ENCODE peak calls at places on chromosomes 4 and X, in six cellular contexts. X is astrocyte, T is psoas muscle, R is mammary epithelial cell, P is heart right ventricle, J is cardiac muscle cell. M is an unnamed sample. For H3K27me3, the result is how much of the 10 kb centered on the place peaks cover.

GRCh38 chr4:89868999-89869589 is 25.6 kb upstream of the MMRN1 start:
- DNase-seq in R (no peak), T (no peak), X (peak), J (no peak), P (no peak), M (peak)

GRCh38 chr4:149754526-149754925 is 61.1 kb downstream of the IQCM start:
- DNase-seq in J (no peak), P (no peak), X (peak), T (no peak), R (peak), M (peak)

GRCh38 chr4:89468632-89469031 is 161.0 kb upstream of the GPRIN3 start:
- DNase-seq in P (no peak), X (no peak), J (no peak), T (no peak), R (no peak), M (no peak)

GRCh38 chrX:77572322-77572721 is 125.1 kb downstream of the FGF16 start:
- DNase-seq in R (peak), J (no peak), T (no peak), X (peak), P (no peak), M (peak)

GRCh38 chrX:41397228-41397627 is 49.9 kb upstream of the NYX start:
- DNase-seq in J (no peak), X (no peak), R (no peak), P (no peak), T (no peak), M (no peak)

GRCh38 chr4:87559090-87559837 is 30.1 kb upstream of the SPARCL1 start:
- DNase-seq in T (no peak), J (peak), X (no peak), P (no peak), R (no peak), M (no peak)

GRCh38 chr4:17630228-17630627 is 15.8 kb downstream of the MED28 start:
- DNase-seq in R (no peak), J (no peak), T (no peak), X (no peak), P (no peak), M (no peak)

GRCh38 chrX:38220024-38220935 is at the start of gene SRPX:
- DNase-seq in P (peak), J (peak), R (peak), T (peak), X (peak), M (peak)

GRCh38 chrX:52262195-52262546 is 77.5 kb downstream of the MAGED4 start:
- DNase-seq in J (peak), X (no peak), T (no peak), P (no peak), R (peak), M (no peak)

GRCh38 chr4:147101678-147102077 is 156.0 kb upstream of the TTC29 start:
- DNase-seq in P (no peak), X (no peak), R (no peak), T (no peak), J (no peak), M (no peak)

GRCh38 chr4:4377683-4378082 is 9.2 kb upstream of the NSG1 start:
- DNase-seq in T (no peak), R (no peak), X (no peak), P (no peak), J (no peak), M (no peak)

GRCh38 chr4:22268350-22269025 is 247.4 kb downstream of the ADGRA3 start:
- DNase-seq in J (no peak), T (no peak), P (no peak), X (no peak), R (peak), M (peak)

GRCh38 chr4:4659871-4660651 is 118.2 kb upstream of the STX18 start:
- DNase-seq in X (peak), P (no peak), R (peak), J (no peak), T (no peak), M (peak)

GRCh38 chr4:152953514-152953913 is 17.4 kb downstream of the FHDC1 start:
- DNase-seq in J (no peak), R (peak), T (no peak), P (no peak), X (no peak), M (no peak)

GRCh38 chr4:8002525-8003309 is 63.1 kb upstream of the AFAP1 start:
- DNase-seq in J (peak), X (no peak), T (no peak), P (no peak), R (no peak), M (no peak)

GRCh38 chrX:8653956-8654355 is 78.0 kb downstream of the ANOS1 start:
- DNase-seq in X (no peak), R (peak), T (no peak), P (no peak), J (no peak), M (peak)

GRCh38 chr4:17094811-17095210 is 196.4 kb upstream of the LDB2 start:
- DNase-seq in T (no peak), J (no peak), R (no peak), X (no peak), P (no peak), M (no peak)

GRCh38 chr4:184348311-184349233 is 125.8 kb downstream of the IRF2 start:
- DNase-seq in J (no peak), X (no peak), R (no peak), P (peak), T (no peak), M (peak)

GRCh38 chr4:80989921-80990544 is 40.5 kb upstream of the BMP3 start:
- DNase-seq in T (no peak), J (peak), P (no peak), X (peak), R (peak), M (peak)

GRCh38 chr4:89299153-89299789 is 8.3 kb downstream of the GPRIN3 start:
- DNase-seq in P (no peak), R (no peak), X (no peak), T (no peak), J (peak), M (no peak)

DNA sequence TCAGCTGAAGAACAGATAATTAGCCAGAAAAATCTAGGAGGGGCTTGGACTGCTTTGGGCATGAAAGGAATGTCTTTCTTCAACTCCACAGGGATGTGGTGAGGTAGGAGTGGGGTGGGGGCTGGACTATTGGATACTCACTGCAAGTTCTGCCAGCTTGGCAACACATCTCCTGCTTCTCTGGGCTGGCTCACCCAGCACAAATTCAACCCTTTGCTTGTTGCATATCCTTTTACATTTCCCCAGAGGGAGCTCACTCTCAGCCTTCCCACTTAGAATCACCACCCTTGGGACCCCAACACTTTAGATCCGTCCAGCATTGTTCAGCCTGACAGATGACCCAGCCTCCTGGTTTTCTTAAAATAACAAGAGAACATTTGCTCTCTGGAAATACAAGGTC is 120.6 kb downstream of the KDR start:
- DNase-seq in J (peak), P (no peak), T (peak), X (peak), R (no peak), M (no peak)
- TF ChIP-seq CTCF in J (peak), P (peak), T (no peak), X (no peak), R (no peak), M (no peak)

GRCh38 chrX:16785247-16786138 is 773 bp upstream of the TXLNG start:
- DNase-seq in J (peak), X (no peak), R (no peak), T (peak), P (no peak), M (no peak)

GRCh38 chrX:16783452-16783851 is 2.8 kb upstream of the TXLNG start:
- DNase-seq in T (no peak), P (no peak), J (no peak), R (no peak), X (no peak), M (no peak)

GRCh38 chrX:16786139-16786790 is at the start of gene TXLNG:
- DNase-seq in P (peak), R (peak), X (peak), T (peak), J (peak), M (peak)

GRCh38 chrX:16786791-16787735 is 797 bp downstream of the TXLNG start:
- DNase-seq in X (no peak), R (peak), J (peak), T (peak), P (peak), M (no peak)

DNA sequence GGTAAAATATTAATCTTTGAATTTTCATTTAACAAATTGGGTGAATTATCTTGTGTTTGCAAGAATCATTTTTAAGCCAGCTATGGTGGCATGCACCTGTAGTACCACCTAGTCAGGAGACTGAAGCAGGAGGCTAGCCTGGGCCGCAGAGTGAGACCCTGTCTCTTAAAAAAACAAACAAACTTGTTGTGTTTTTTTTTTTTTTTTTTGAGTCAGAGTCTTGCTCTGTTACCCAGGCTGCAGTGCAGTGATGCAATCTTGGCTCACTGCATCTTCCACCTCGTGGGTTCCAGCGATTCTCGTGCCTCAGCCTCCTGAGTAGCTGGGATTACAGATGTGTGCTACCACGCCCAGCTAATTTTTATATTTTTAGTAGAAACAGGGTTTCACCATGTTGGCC is 2.2 kb downstream of the TXLNG start:
- DNase-seq in X (no peak), J (no peak), T (peak), P (no peak), R (no peak), M (no peak)
- H3K4me3 ChIP-seq in X (no peak), J (no peak), T (no peak), P (no peak), R (no peak), M (no peak)

DNA sequence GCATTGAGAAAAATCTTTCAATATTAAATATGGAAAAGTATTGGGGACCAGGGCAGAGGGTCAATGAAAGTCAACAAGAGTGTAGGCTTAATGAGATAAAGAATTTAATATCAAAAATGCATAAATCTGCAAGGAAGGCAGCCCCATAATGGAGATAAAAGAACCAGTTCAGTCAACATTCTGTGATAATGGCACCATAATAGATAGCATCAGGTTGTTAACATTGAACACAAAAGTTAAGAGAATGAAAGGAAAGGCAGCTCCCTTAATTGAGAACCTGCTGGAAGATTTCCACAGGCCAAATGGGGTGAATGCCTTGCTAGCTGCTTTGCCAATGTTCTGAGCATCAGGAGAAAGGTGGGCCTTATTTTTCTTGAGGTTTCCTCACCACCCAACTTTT is 60.4 kb upstream of the TMEM33 start:
- DNase-seq in X (no peak), T (no peak), P (no peak), J (no peak), R (no peak), M (no peak)
- H3K27me3 ChIP-seq in X (half or more), T (half or more), P (half or more), J (half or more), R (under half), M (half or more)

GRCh38 chr4:6620891-6621555 is 19.5 kb upstream of the MRFAP1 start:
- DNase-seq in J (no peak), T (no peak), X (no peak), R (no peak), P (no peak), M (no peak)
- TF ChIP-seq CTCF in J (no peak), T (no peak), X (no peak), R (no peak), P (no peak), M (no peak)

GRCh38 chr4:20254517-20255250 is 3.0 kb downstream of the SLIT2 start:
- DNase-seq in J (peak), X (peak), T (peak), R (no peak), P (peak), M (no peak)

GRCh38 chr4:20252656-20253271 is 1.1 kb downstream of the SLIT2 start:
- DNase-seq in J (peak), T (peak), R (no peak), X (peak), P (peak), M (no peak)

GRCh38 chr4:20253799-20254409 is 2.2 kb downstream of the SLIT2 start:
- DNase-seq in R (no peak), J (peak), P (peak), X (peak), T (peak), M (no peak)

GRCh38 chr4:20251796-20252655 is at the start of gene SLIT2:
- DNase-seq in P (peak), R (peak), T (peak), X (peak), J (peak), M (peak)

DNA sequence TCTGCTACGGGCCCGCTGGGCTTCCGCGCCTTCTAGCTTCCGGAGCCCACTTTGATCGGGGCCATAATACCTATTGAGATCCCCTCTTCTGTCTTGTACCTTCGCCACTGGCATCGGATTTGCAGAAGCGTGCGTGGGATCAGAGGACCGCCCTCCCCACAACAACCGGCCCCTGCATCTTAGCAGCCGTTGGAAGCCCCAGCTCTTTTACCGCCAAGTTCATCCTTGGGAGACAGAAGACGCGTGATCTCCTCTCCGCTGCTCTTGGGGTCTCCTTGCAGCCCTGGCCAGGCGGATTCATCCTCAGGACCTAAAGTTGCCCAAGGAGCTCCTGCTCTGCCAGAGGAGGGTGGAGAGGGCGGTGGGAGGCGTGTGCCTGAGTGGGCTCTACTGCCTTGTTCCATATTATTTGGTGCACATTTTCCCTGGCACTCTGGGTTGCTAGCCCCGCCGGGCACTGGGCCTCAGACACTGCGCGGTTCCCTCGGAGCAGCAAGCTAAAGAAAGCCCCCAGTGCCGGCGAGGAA is 1.6 kb downstream of the SLIT2 start:
- DNase-seq in J (peak), R (no peak), X (no peak), T (peak), P (peak), M (no peak)
- H3K4me3 ChIP-seq in J (peak), R (peak), X (peak), T (peak), P (peak), M (peak)

GRCh38 chrX:113001836-113002235 is 161.2 kb upstream of the AMOT start:
- DNase-seq in T (no peak), X (no peak), R (no peak), P (no peak), J (peak), M (peak)
- H3K27me3 ChIP-seq in T (under half), X (under half), R (under half), P (under half), J (under half), M (under half)

DNA sequence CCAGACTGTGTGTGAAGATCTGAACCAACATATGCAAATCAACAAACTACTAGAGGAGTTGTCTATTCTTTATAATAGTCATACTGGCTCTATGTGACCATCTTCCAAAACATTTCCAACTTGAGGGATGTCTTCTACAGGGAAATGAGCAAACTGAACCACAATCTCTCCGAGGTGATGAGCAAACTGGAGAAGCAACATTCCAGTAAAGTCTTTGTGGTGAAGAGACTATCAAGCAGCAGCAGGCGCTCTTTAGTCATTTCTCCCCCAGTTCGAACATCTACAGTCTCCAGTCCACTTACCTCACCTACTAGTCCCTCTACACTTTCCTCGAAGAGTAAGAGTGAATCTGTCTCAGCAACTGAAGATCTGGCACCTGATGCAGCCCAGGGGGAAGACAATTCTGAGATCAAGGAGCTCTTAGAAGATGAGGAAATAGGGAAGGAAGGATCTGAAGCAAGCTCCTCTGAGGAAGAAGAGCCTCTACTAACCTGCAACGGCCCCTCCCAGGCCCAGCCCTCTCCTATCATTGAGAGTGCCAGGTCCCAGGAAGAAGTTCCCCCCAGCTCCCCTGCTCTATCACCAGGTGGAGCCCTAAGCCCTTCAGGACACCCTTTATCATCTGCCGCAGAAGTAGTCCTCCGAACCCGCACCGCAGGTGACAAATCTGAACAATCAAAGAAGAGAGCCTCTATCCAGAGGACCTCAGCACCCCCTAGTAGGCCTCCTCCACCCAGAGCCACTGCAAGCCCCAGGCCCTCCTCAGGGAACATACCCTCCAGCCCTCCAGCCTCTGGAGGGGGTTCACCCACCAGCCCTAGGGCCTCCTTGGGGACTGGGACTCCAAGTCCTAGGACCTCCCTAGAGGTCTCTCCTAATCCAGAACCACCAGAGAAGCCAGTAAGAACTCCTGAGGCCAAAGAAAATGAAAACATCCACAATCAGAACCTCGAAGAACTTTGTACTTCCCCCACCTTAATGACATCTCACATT is 98.1 kb downstream of the HNRNPD start:
- DNase-seq in J (no peak), T (no peak), R (peak), X (no peak), P (no peak), M (peak)
- TF ChIP-seq CTCF in J (no peak), T (no peak), R (no peak), X (no peak), P (no peak), M (no peak)

DNA sequence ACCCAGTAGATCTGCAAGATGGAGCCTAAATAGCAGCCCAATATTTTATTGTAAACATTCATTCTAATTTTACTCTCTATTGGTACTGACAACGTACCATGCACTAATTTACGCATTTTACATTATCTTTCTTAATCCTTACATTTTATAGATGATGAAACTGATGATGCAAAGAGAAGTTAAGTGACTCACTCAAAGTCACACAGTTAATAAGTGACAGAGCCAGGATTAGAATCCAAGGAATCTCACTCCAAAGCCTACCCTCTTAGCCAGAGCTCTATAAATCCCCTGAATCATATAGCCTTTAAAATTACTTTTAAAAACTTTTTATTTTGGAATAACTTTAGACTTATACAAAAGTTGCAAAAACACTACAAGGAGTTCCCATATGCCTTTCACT is 37.6 kb downstream of the PHKA1 start:
- DNase-seq in J (no peak), X (no peak), T (no peak), R (no peak), P (no peak), M (no peak)
- H3K4me3 ChIP-seq in J (no peak), X (no peak), T (no peak), R (no peak), P (no peak), M (no peak)

M was measured in bronchial epithelial cell.